ENCODE peak calls at places on chromosomes 2 and 18, in four cellular contexts. B, Q, J and T are unnamed samples.
A peak's percentile ranks its signal among the peaks of the same experiment; 100 is the strongest.

GRCh38 chr2:213251618-213252017 is 32.6 kb upstream of the SPAG16 start:
- DNase-seq in J (peak; percentile 84), Q (no peak), B (no peak), T (no peak)

GRCh38 chr2:59233910-59234309 is 992.8 kb upstream of the FANCL start:
- DNase-seq in J (no peak), B (no peak), Q (no peak), T (no peak)

GRCh38 chr2:171602352-171602751 is 80.1 kb downstream of the CYBRD1 start:
- DNase-seq in Q (no peak), B (no peak), J (no peak), T (no peak)

GRCh38 chr2:55073278-55073677 is 23.0 kb upstream of the RTN4 start:
- DNase-seq in Q (no peak), B (no peak), J (peak; percentile 38), T (no peak)

GRCh38 chr18:45856526-45856925 is 31.1 kb downstream of the SIGLEC15 start:
- DNase-seq in B (no peak), Q (no peak), J (peak; percentile 76), T (no peak)

GRCh38 chr18:23191952-23192662 is 56.8 kb downstream of the CABLES1 start:
- DNase-seq in Q (no peak), J (peak; percentile 85), B (peak; percentile 76), T (no peak)

GRCh38 chr18:55510809-55511208 is 77.2 kb downstream of the TCF4 start:
- DNase-seq in J (peak; percentile 87), Q (no peak), B (no peak), T (no peak)

GRCh38 chr2:47601518-47602015 is 181.4 kb upstream of the MSH6 start:
- DNase-seq in B (no peak), Q (no peak), J (no peak), T (no peak)

GRCh38 chr2:207625014-207625755 is at the start of gene METTL21A:
- DNase-seq in B (peak; percentile 90), J (peak; percentile 90), Q (peak; percentile 86), T (peak; percentile 97)

GRCh38 chr2:25586726-25587144 is 86.6 kb downstream of the DTNB start:
- DNase-seq in J (peak; percentile 12), B (no peak), Q (no peak), T (no peak)

GRCh38 chr2:43018179-43019024 is 208.0 kb downstream of the ZFP36L2 start:
- DNase-seq in J (no peak), B (peak; percentile 92), Q (no peak), T (no peak)

GRCh38 chr2:195570329-195570728 is 86.7 kb upstream of the SLC39A10 start:
- DNase-seq in B (no peak), Q (no peak), J (peak; percentile 42), T (no peak)